ENCODE peak calls at places on chromosomes 1 and 21, in five cellular contexts. Y is T-cell, E is tibial artery, V is GM10248, K is thyroid gland. D is an unnamed sample.
A peak's percentile ranks its signal among the peaks of the same experiment; 100 is the strongest.

GRCh38 chr1:76105269-76105850 is 30.8 kb downstream of the ST6GALNAC3 start:
- DNase-seq in E (no peak), Y (no peak), K (no peak), V (no peak), D (no peak)

GRCh38 chr21:34835526-34835925 is 166.7 kb downstream of the CLIC6 start:
- DNase-seq in Y (no peak), V (no peak), K (peak; percentile 20), E (peak; percentile 75), D (no peak)

GRCh38 chr1:212584092-212584886 is 24.3 kb upstream of the ATF3 start:
- DNase-seq in E (no peak), Y (no peak), V (no peak), K (no peak), D (no peak)

GRCh38 chr1:62905872-62906271 is 121.9 kb downstream of the ATG4C start:
- DNase-seq in V (no peak), E (no peak), K (peak; percentile 5), Y (no peak), D (no peak)

GRCh38 chr1:32741417-32742131 is 39.0 kb upstream of the SYNC start:
- DNase-seq in E (no peak), K (peak; percentile 40), V (no peak), Y (no peak), D (no peak)

GRCh38 chr1:213070399-213070798 is 19.4 kb downstream of the RPS6KC1 start:
- DNase-seq in K (no peak), Y (no peak), V (peak; percentile 47), E (no peak), D (no peak)

GRCh38 chr1:14304381-14304865 is 294.1 kb upstream of the KAZN start:
- DNase-seq in E (no peak), K (peak; percentile 11), V (no peak), Y (no peak), D (no peak)

GRCh38 chr21:27326293-27326692 is 359.4 kb upstream of the ADAMTS5 start:
- DNase-seq in K (no peak), V (no peak), E (no peak), Y (no peak), D (no peak)

GRCh38 chr1:12549460-12550349 is 68.3 kb downstream of the DHRS3 start:
- DNase-seq in V (no peak), Y (no peak), K (peak; percentile 95), E (peak; percentile 92), D (no peak)

GRCh38 chr1:166685200-166685599 is 154.1 kb upstream of the POGK start:
- DNase-seq in K (no peak), E (no peak), Y (no peak), V (no peak), D (no peak)

GRCh38 chr1:31576201-31576669 is at the start of gene TINAGL1:
- DNase-seq in Y (no peak), V (no peak), K (peak; percentile 91), E (no peak), D (no peak)

GRCh38 chr1:23122023-23122738 is 46.5 kb downstream of the LUZP1 start:
- DNase-seq in V (no peak), K (peak; percentile 81), Y (no peak), E (peak; percentile 30), D (no peak)

GRCh38 chr1:69648486-69648885 is 80.8 kb downstream of the LRRC7 start:
- DNase-seq in Y (no peak), E (no peak), K (no peak), V (no peak), D (no peak)